ENCODE peak calls at places on chromosomes 16 and 17, in five cellular contexts. One of them, this sample, is unnamed.

GRCh38 chr16:81987121-81987520 is 24.1 kb downstream of the SDR42E1 start:
- DNase-seq in IMR-90: no peak
- DNase-seq in midbrain: no peak
- DNase-seq in GF-D8: no peak
- DNase-seq in activated T-cell treated with anti-CD3 and anti-CD28 coated beads, Interleukin-2, amount 50 U/mL, for 4 hours: no peak
- DNase-seq in this sample: no peak

GRCh38 chr17:80574496-80574895 is 29.9 kb downstream of the RPTOR start:
- DNase-seq in IMR-90: no peak
- DNase-seq in GF-D8: no peak
- DNase-seq in midbrain: no peak
- DNase-seq in activated T-cell treated with anti-CD3 and anti-CD28 coated beads, Interleukin-2, amount 50 U/mL, for 4 hours: no peak
- DNase-seq in this sample: no peak

GRCh38 chr17:66702106-66702936 is 132.6 kb upstream of the CACNG5 start:
- DNase-seq in activated T-cell treated with anti-CD3 and anti-CD28 coated beads, Interleukin-2, amount 50 U/mL, for 4 hours: no peak
- DNase-seq in GF-D8: no peak
- DNase-seq in midbrain: no peak
- DNase-seq in IMR-90: peak; percentile 73
- DNase-seq in this sample: no peak

GRCh38 chr17:28086519-28086918 is 44.0 kb downstream of the NLK start:
- DNase-seq in activated T-cell treated with anti-CD3 and anti-CD28 coated beads, Interleukin-2, amount 50 U/mL, for 4 hours: no peak
- DNase-seq in GF-D8: no peak
- DNase-seq in IMR-90: peak; percentile 50
- DNase-seq in midbrain: no peak
- DNase-seq in this sample: peak; percentile 54

GRCh38 chr16:49631521-49632041 is 224.3 kb downstream of the ZNF423 start:
- DNase-seq in IMR-90: peak; percentile 23
- DNase-seq in midbrain: no peak
- DNase-seq in activated T-cell treated with anti-CD3 and anti-CD28 coated beads, Interleukin-2, amount 50 U/mL, for 4 hours: no peak
- DNase-seq in GF-D8: no peak
- DNase-seq in this sample: peak; percentile 60

GRCh38 chr16:61042736-61043135 is 993.5 kb downstream of the CDH8 start:
- DNase-seq in IMR-90: no peak
- DNase-seq in activated T-cell treated with anti-CD3 and anti-CD28 coated beads, Interleukin-2, amount 50 U/mL, for 4 hours: no peak
- DNase-seq in GF-D8: no peak
- DNase-seq in midbrain: no peak
- DNase-seq in this sample: no peak

GRCh38 chr17:83081561-83082201 is 2.3 kb downstream of the METRNL start:
- DNase-seq in IMR-90: peak; percentile 43
- DNase-seq in GF-D8: no peak
- DNase-seq in activated T-cell treated with anti-CD3 and anti-CD28 coated beads, Interleukin-2, amount 50 U/mL, for 4 hours: no peak
- DNase-seq in midbrain: no peak
- DNase-seq in this sample: peak; percentile 69

GRCh38 chr17:32831223-32831622 is 45.7 kb downstream of the MYO1D start:
- DNase-seq in activated T-cell treated with anti-CD3 and anti-CD28 coated beads, Interleukin-2, amount 50 U/mL, for 4 hours: no peak
- DNase-seq in GF-D8: no peak
- DNase-seq in IMR-90: no peak
- DNase-seq in midbrain: no peak
- DNase-seq in this sample: no peak

GRCh38 chr17:27295945-27296344 is 2.0 kb downstream of the WSB1 start:
- DNase-seq in midbrain: no peak
- DNase-seq in activated T-cell treated with anti-CD3 and anti-CD28 coated beads, Interleukin-2, amount 50 U/mL, for 4 hours: no peak
- DNase-seq in GF-D8: no peak
- DNase-seq in IMR-90: no peak
- DNase-seq in this sample: no peak

GRCh38 chr16:87459833-87460232 is 33.0 kb downstream of the ZCCHC14 start:
- DNase-seq in IMR-90: no peak
- DNase-seq in activated T-cell treated with anti-CD3 and anti-CD28 coated beads, Interleukin-2, amount 50 U/mL, for 4 hours: no peak
- DNase-seq in GF-D8: no peak
- DNase-seq in midbrain: no peak
- DNase-seq in this sample: no peak

GRCh38 chr17:15651001-15651582 is 31.6 kb upstream of the FBXW10B start:
- DNase-seq in midbrain: no peak
- DNase-seq in IMR-90: no peak
- DNase-seq in GF-D8: no peak
- DNase-seq in activated T-cell treated with anti-CD3 and anti-CD28 coated beads, Interleukin-2, amount 50 U/mL, for 4 hours: no peak
- DNase-seq in this sample: no peak

This sample was measured in foreskin fibroblast.